ENCODE peak calls at places on chromosomes 4 and X, in four cellular contexts. L is HepG2, F is GM12878, V is K562. S is an unnamed sample.

GRCh38 chr4:176671532-176671931 is 121.2 kb downstream of the VEGFC start:
- DNase-seq in L (no peak), V (no peak), F (no peak), S (no peak)

GRCh38 chr4:188012546-188012945 is 17.0 kb downstream of the ZFP42 start:
- DNase-seq in L (no peak), F (no peak), V (no peak), S (no peak)

GRCh38 chr4:57147335-57148060 is 37.3 kb upstream of the IGFBP7 start:
- DNase-seq in L (no peak), V (no peak), F (no peak), S (no peak)

GRCh38 chr4:137534516-137534915 is 2.2 kb upstream of the PCDH18 start:
- DNase-seq in F (no peak), V (no peak), L (no peak), S (no peak)

GRCh38 chrX:153669901-153670731 is 3.5 kb downstream of the PNCK start:
- DNase-seq in L (no peak), V (no peak), F (no peak), S (no peak)

GRCh38 chrX:120790118-120790517 is 85.5 kb downstream of the CT47B1 start:
- DNase-seq in L (peak), F (peak), V (peak), S (peak)

GRCh38 chr4:72525938-72526337 is 43.1 kb downstream of the ADAMTS3 start:
- DNase-seq in V (no peak), F (no peak), L (no peak), S (no peak)

GRCh38 chr4:168712316-168712855 is 215.5 kb downstream of the PALLD start:
- DNase-seq in F (no peak), L (no peak), V (no peak), S (no peak)

GRCh38 chr4:156198511-156198910 is 244.8 kb upstream of the CTSO start:
- DNase-seq in V (no peak), L (no peak), F (no peak), S (no peak)

GRCh38 chr4:175386776-175387507 is 425.1 kb downstream of the GPM6A start:
- DNase-seq in V (no peak), F (no peak), L (no peak), S (no peak)

GRCh38 chrX:40449956-40450701 is 130.6 kb upstream of the ATP6AP2 start:
- DNase-seq in V (no peak), L (no peak), F (no peak), S (no peak)

GRCh38 chr4:169070895-169071218 is 60.8 kb upstream of the CBR4 start:
- DNase-seq in V (no peak), F (no peak), L (peak), S (no peak)

GRCh38 chr4:170110290-170110672 is 20.5 kb upstream of the AADAT start:
- DNase-seq in V (no peak), F (no peak), L (no peak), S (no peak)

GRCh38 chrX:68647156-68647957 is at the start of gene STARD8:
- DNase-seq in V (peak), L (peak), F (no peak), S (peak)

GRCh38 chrX:136126371-136126770 is 21.0 kb upstream of the FHL1 start:
- DNase-seq in V (no peak), L (no peak), F (no peak), S (no peak)

GRCh38 chrX:136691028-136691809 is 43.3 kb downstream of the CD40LG start:
- DNase-seq in V (no peak), L (no peak), F (no peak), S (no peak)

GRCh38 chr4:26015906-26016305 is 101.9 kb downstream of the SMIM20 start:
- DNase-seq in V (no peak), L (no peak), F (no peak), S (no peak)

GRCh38 chr4:13705521-13706035 is 78.1 kb upstream of the BOD1L1 start:
- DNase-seq in V (no peak), L (no peak), F (no peak), S (no peak)

GRCh38 chr4:168272488-168272887 is 46.1 kb downstream of the DDX60 start:
- DNase-seq in F (no peak), L (no peak), V (no peak), S (no peak)

GRCh38 chr4:118289794-118290193 is 63.0 kb downstream of the PRSS12 start:
- DNase-seq in V (no peak), L (no peak), F (no peak), S (no peak)

GRCh38 chr4:139176299-139177048 is 544 bp downstream of the ELF2 start:
- DNase-seq in F (no peak), L (peak), V (peak), S (peak)

GRCh38 chr4:38177035-38177791 is 217.0 kb downstream of the PTTG2 start:
- DNase-seq in F (no peak), L (no peak), V (no peak), S (no peak)

GRCh38 chrX:154426916-154427792 is 1.3 kb upstream of the ATP6AP1 start:
- DNase-seq in L (no peak), F (no peak), V (no peak), S (no peak)

GRCh38 chr4:36394352-36394903 is 113.0 kb downstream of the DTHD1 start:
- DNase-seq in L (peak), V (no peak), F (peak), S (no peak)

GRCh38 chrX:41935827-41936226 is 12.5 kb upstream of the CASK start:
- DNase-seq in L (no peak), V (no peak), F (no peak), S (no peak)

GRCh38 chr4:137125011-137125410 is 407.3 kb downstream of the PCDH18 start:
- DNase-seq in V (no peak), L (no peak), F (no peak), S (peak)

GRCh38 chrX:151084454-151084853 is 91.9 kb upstream of the GPR50 start:
- DNase-seq in F (no peak), L (no peak), V (no peak), S (no peak)

GRCh38 chr4:84496356-84497219 is 2.5 kb downstream of the NKX6-1 start:
- DNase-seq in L (no peak), V (no peak), F (no peak), S (no peak)

GRCh38 chr4:152990471-152991131 is 54.5 kb downstream of the FHDC1 start:
- DNase-seq in L (no peak), F (no peak), V (peak), S (no peak)

GRCh38 chr4:24477919-24478318 is 106.4 kb downstream of the DHX15 start:
- DNase-seq in V (no peak), F (no peak), L (no peak), S (no peak)

GRCh38 chrX:9865804-9866471 is 79.7 kb downstream of the SHROOM2 start:
- DNase-seq in V (no peak), L (no peak), F (no peak), S (no peak)
- TF ChIP-seq TARDBP in V (no peak), L (no peak), F (no peak), S (no peak)

GRCh38 chr4:31040106-31040505 is 319.9 kb downstream of the PCDH7 start:
- DNase-seq in V (no peak), F (no peak), L (no peak), S (no peak)

GRCh38 chr4:31041385-31041784 is 321.2 kb downstream of the PCDH7 start:
- DNase-seq in L (no peak), F (no peak), V (no peak), S (no peak)

GRCh38 chr4:31043382-31044062 is 323.4 kb downstream of the PCDH7 start:
- DNase-seq in F (no peak), V (no peak), L (no peak), S (no peak)

GRCh38 chr4:31045724-31046318 is 325.7 kb downstream of the PCDH7 start:
- DNase-seq in L (no peak), V (no peak), F (no peak), S (peak)

DNA sequence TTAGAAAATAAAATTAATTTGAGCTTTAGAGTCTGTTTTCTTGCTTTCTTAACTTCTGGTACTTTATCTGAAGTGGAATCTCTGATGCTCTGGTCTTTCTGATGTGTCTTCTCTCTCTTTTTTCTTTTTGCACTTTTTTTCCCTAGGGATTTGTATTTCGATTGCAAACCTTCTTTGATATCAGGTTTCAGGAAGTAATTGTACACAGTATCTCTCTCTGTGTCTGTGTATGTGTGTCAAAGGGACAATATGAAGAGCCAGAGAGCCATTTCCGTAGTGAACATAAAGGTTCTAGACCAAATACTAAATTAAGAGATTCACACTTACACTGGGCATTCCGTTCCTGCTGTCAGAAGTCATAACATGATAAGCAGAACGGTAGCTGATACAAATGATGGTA is 325.0 kb downstream of the PCDH7 start:
- DNase-seq in V (no peak), L (no peak), F (no peak), S (no peak)
- TF ChIP-seq TARDBP in V (no peak), L (no peak), F (no peak), S (no peak)

GRCh38 chr4:39544580-39545315 is 17.5 kb upstream of the UGDH start:
- DNase-seq in L (no peak), F (no peak), V (no peak), S (no peak)

GRCh38 chr4:39542633-39543393 is 15.6 kb upstream of the UGDH start:
- DNase-seq in F (no peak), L (no peak), V (no peak), S (no peak)

GRCh38 chr4:39548425-39549067 is 21.3 kb upstream of the UGDH start:
- DNase-seq in L (no peak), F (no peak), V (no peak), S (no peak)
- TF ChIP-seq TARDBP in L (no peak), F (no peak), V (no peak), S (no peak)

GRCh38 chrX:78377186-78377585 is 49.8 kb upstream of the CYSLTR1 start:
- DNase-seq in V (no peak), F (no peak), L (no peak), S (no peak)

GRCh38 chrX:78378476-78379115 is 51.2 kb upstream of the CYSLTR1 start:
- DNase-seq in V (no peak), F (no peak), L (no peak), S (no peak)

GRCh38 chrX:78375894-78376293 is 48.5 kb upstream of the CYSLTR1 start:
- DNase-seq in F (no peak), L (no peak), V (no peak), S (no peak)
- TF ChIP-seq TARDBP in F (no peak), L (no peak), V (no peak), S (no peak)

DNA sequence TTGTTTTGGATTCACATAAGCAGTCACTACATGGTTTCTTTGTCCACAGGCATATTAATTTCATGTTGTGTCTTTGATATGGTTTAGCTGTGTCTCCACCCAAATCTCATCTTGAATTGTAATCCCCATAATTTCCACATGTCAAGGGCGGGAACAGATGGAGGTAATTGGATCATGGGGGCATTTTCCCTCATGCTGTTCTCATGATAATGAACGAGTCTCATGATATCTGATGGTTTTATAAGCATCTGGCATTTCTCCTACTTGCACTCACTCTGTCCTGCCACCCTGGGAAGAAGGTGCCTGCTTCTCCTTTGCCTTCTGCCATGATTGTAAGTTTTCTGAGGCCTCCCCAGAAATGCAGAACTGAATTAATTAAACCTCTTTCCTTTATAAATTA is 1811.1 kb upstream of the PCDH10 start:
- DNase-seq in L (no peak), V (no peak), F (no peak), S (no peak)
- TF ChIP-seq TARDBP in L (no peak), V (no peak), F (no peak), S (no peak)

GRCh38 chr4:2068566-2068965 is 9.4 kb downstream of the NAT8L start:
- DNase-seq in V (no peak), L (no peak), F (no peak), S (no peak)
- TF ChIP-seq TARDBP in V (no peak), L (no peak), F (no peak), S (no peak)

GRCh38 chr4:74944354-74944793 is 11.5 kb downstream of the PARM1 start:
- DNase-seq in L (no peak), V (no peak), F (no peak), S (no peak)

GRCh38 chr4:74942918-74943253 is 10.0 kb downstream of the PARM1 start:
- DNase-seq in F (no peak), L (no peak), V (no peak), S (no peak)

GRCh38 chr4:74946196-74946595 is 13.3 kb downstream of the PARM1 start:
- DNase-seq in L (no peak), V (no peak), F (no peak), S (no peak)

GRCh38 chr4:74947798-74948197 is 14.9 kb downstream of the PARM1 start:
- DNase-seq in V (no peak), F (no peak), L (no peak), S (no peak)

GRCh38 chr4:74942251-74942917 is 9.5 kb downstream of the PARM1 start:
- DNase-seq in F (no peak), V (no peak), L (no peak), S (no peak)
- TF ChIP-seq TARDBP in F (no peak), V (no peak), L (no peak), S (no peak)

DNA sequence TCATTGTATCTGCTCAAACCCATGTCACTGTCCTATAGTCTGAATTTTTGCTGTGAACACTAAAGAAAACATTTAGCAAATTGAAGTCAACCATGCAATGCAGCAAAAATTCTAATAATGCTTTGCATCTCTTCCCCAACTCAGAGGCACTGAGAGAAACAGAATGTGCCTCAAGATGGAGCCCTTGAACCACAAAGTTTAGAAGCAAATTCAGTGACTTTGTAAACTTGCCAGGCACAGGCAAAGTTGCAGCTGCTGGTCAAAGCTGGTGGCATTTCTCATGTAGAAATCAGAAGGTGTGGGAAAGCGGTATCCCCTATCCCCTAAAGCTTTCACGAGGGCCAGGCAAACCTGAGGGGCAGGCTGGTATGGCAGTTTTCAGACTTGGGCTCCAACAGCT is 121.7 kb upstream of the DIPK2B start:
- DNase-seq in V (no peak), L (peak), F (no peak), S (peak)
- TF ChIP-seq TARDBP in V (no peak), L (no peak), F (no peak), S (no peak)

GRCh38 chr4:162010362-162010761 is 153.4 kb downstream of the FSTL5 start:
- DNase-seq in F (no peak), L (no peak), V (no peak), S (no peak)
- TF ChIP-seq TARDBP in F (no peak), L (no peak), V (no peak), S (no peak)

DNA sequence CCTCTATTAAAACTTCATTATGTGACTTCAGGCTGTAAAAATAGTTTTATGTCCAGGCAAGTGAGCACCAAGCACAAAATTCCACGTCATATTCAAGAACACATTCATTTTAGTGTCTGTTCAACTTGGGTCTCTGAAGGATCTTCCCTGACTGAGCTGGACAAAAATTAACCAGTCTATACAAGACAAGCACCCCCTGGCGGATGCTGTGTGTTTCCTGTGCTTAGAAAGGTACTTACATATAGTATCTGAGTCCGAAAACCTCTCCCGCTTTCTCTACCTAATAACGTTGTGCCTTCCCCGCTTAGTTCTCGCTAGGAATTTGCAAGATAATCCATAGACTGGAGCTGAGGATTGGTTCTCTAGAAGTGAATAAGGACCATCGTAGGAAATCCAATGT is 2214.5 kb upstream of the TENM3 start:
- DNase-seq in V (no peak), F (peak), L (peak), S (peak)
- TF ChIP-seq TARDBP in V (no peak), F (no peak), L (no peak), S (no peak)